ENCODE peak calls at places on chromosomes 11 and 22, in ten cellular contexts. S is fibroblast of the conjunctiva; X is Daoy; E is CD8-positive, alpha-beta memory T cell; D is activated effector memory CD4-positive, alpha-beta T cell treated with anti-CD3 and anti-CD28 coated beads, Interleukin-2, amount 50 U/mL, for 16 hours; T is NCI-H345; Q is GM06990; H is amniotic stem cell; Z is frontal cortex; V is neuronal stem cell. N is an unnamed sample.

GRCh38 chr11:126140932-126141291 is 70.5 kb downstream of the RPUSD4 start:
- DNase-seq in S (no peak), X (peak), E (no peak), D (no peak), T (peak), Q (no peak), H (no peak), Z (peak), V (no peak), N (peak)

GRCh38 chr11:114197799-114198500 is 98.2 kb upstream of the NNMT start:
- DNase-seq in S (peak), X (peak), E (no peak), D (no peak), T (no peak), Q (no peak), H (no peak), Z (peak), V (no peak), N (peak)

GRCh38 chr11:86977441-86978050 is 22.4 kb upstream of the FZD4 start:
- DNase-seq in S (no peak), X (no peak), E (no peak), D (no peak), T (no peak), Q (no peak), H (no peak), Z (no peak), V (no peak), N (no peak)

GRCh38 chr11:44607324-44607962 is 42.0 kb downstream of the CD82 start:
- DNase-seq in S (no peak), X (peak), E (no peak), D (peak), T (no peak), Q (no peak), H (no peak), Z (no peak), V (no peak), N (no peak)

GRCh38 chr11:42315846-42316245 is 856.4 kb upstream of the LRRC4C start:
- DNase-seq in S (no peak), X (no peak), E (no peak), D (no peak), T (no peak), Q (no peak), H (no peak), Z (no peak), V (no peak), N (no peak)

GRCh38 chr11:88169481-88169880 is 5.8 kb downstream of the RAB38 start:
- DNase-seq in S (no peak), X (no peak), E (no peak), D (no peak), T (no peak), Q (no peak), H (no peak), Z (no peak), V (no peak), N (no peak)

GRCh38 chr11:16081756-16082531 is 274.4 kb downstream of the SOX6 start:
- DNase-seq in S (no peak), X (no peak), E (no peak), D (no peak), T (no peak), Q (no peak), H (no peak), Z (no peak), V (no peak), N (no peak)

GRCh38 chr11:128613300-128613995 is 26.1 kb upstream of the ETS1 start:
- DNase-seq in S (no peak), X (no peak), E (no peak), D (no peak), T (no peak), Q (no peak), H (no peak), Z (no peak), V (no peak), N (no peak)

GRCh38 chr11:78221396-78222315 is 32.9 kb downstream of the USP35 start:
- DNase-seq in S (no peak), X (no peak), E (no peak), D (no peak), T (no peak), Q (no peak), H (no peak), Z (no peak), V (no peak), N (no peak)

GRCh38 chr11:82505384-82505783 is 228.3 kb downstream of the FAM181B start:
- DNase-seq in S (no peak), X (no peak), E (no peak), D (no peak), T (no peak), Q (no peak), H (no peak), Z (no peak), V (no peak), N (no peak)

GRCh38 chr11:129457321-129457720 is 81.7 kb downstream of the BARX2 start:
- DNase-seq in S (no peak), X (no peak), E (no peak), D (no peak), T (peak), Q (no peak), H (no peak), Z (no peak), V (no peak), N (no peak)

GRCh38 chr11:63534076-63534475 is 2.5 kb upstream of the PLAAT4 start:
- DNase-seq in S (no peak), X (no peak), E (no peak), D (no peak), T (no peak), Q (no peak), H (no peak), Z (no peak), V (no peak), N (no peak)

GRCh38 chr11:14331476-14332136 is 27.4 kb downstream of the RRAS2 start:
- DNase-seq in S (no peak), X (no peak), E (no peak), D (no peak), T (no peak), Q (no peak), H (no peak), Z (no peak), V (no peak), N (no peak)

GRCh38 chr11:112885744-112886706 is 75.2 kb upstream of the NCAM1 start:
- DNase-seq in S (no peak), X (no peak), E (no peak), D (no peak), T (no peak), Q (no peak), H (no peak), Z (no peak), V (no peak), N (no peak)

GRCh38 chr11:77186302-77186701 is 58.3 kb downstream of the MYO7A start:
- DNase-seq in S (no peak), X (no peak), E (no peak), D (no peak), T (no peak), Q (no peak), H (no peak), Z (no peak), V (no peak), N (no peak)

GRCh38 chr11:66600219-66600923 is 7.4 kb downstream of the CCS start:
- DNase-seq in S (no peak), X (no peak), E (no peak), D (no peak), T (no peak), Q (no peak), H (no peak), Z (no peak), V (no peak), N (no peak)

GRCh38 chr11:65353900-65354264 is 669 bp upstream of the TIGD3 start:
- DNase-seq in S (no peak), X (no peak), E (no peak), D (no peak), T (no peak), Q (no peak), H (no peak), Z (no peak), V (no peak), N (peak)

GRCh38 chr22:45263790-45264269 is 20.9 kb upstream of the UPK3A start:
- DNase-seq in S (peak), X (peak), E (no peak), D (no peak), T (no peak), Q (peak), H (peak), Z (peak), V (no peak), N (peak)

GRCh38 chr11:6817668-6818067 is 18.2 kb upstream of the OR6A2 start:
- DNase-seq in S (no peak), X (no peak), E (no peak), D (no peak), T (no peak), Q (no peak), H (no peak), Z (no peak), V (no peak), N (peak)

GRCh38 chr11:350723-351255 is 18.5 kb upstream of the B4GALNT4 start:
- DNase-seq in S (no peak), X (no peak), E (no peak), D (peak), T (no peak), Q (peak), H (no peak), Z (no peak), V (no peak), N (no peak)

GRCh38 chr11:126411971-126412381 is 56.5 kb downstream of the ST3GAL4 start:
- DNase-seq in S (no peak), X (no peak), E (no peak), D (no peak), T (no peak), Q (no peak), H (no peak), Z (no peak), V (no peak), N (no peak)

GRCh38 chr11:128831781-128832497 is 35.2 kb downstream of the KCNJ1 start:
- DNase-seq in S (no peak), X (peak), E (no peak), D (no peak), T (no peak), Q (no peak), H (no peak), Z (no peak), V (no peak), N (no peak)

GRCh38 chr11:65982824-65983588 is 19.0 kb downstream of the EIF1AD start:
- DNase-seq in S (no peak), X (no peak), E (no peak), D (no peak), T (no peak), Q (no peak), H (no peak), Z (no peak), V (no peak), N (no peak)

GRCh38 chr22:31120230-31120629 is 2.5 kb upstream of the INPP5J start:
- DNase-seq in S (no peak), X (no peak), E (no peak), D (no peak), T (no peak), Q (no peak), H (no peak), Z (no peak), V (no peak), N (no peak)

GRCh38 chr22:29520851-29521250 is 32.7 kb downstream of the THOC5 start:
- DNase-seq in S (no peak), X (peak), E (no peak), D (no peak), T (no peak), Q (no peak), H (peak), Z (no peak), V (no peak), N (no peak)

GRCh38 chr11:43947003-43947500 is 4.6 kb downstream of the C11orf96 start:
- DNase-seq in S (no peak), X (no peak), E (no peak), D (no peak), T (no peak), Q (no peak), H (no peak), Z (no peak), V (no peak), N (no peak)

GRCh38 chr11:92911478-92911877 is 58.0 kb upstream of the MTNR1B start:
- DNase-seq in S (no peak), X (no peak), E (no peak), D (no peak), T (peak), Q (no peak), H (no peak), Z (no peak), V (no peak), N (no peak)

GRCh38 chr11:27444801-27445215 is 27.8 kb downstream of the LGR4 start:
- DNase-seq in S (no peak), X (no peak), E (no peak), D (no peak), T (peak), Q (no peak), H (no peak), Z (no peak), V (peak), N (no peak)

GRCh38 chr11:46856605-46857339 is 10.7 kb upstream of the CKAP5 start:
- DNase-seq in S (no peak), X (no peak), E (no peak), D (no peak), T (no peak), Q (no peak), H (no peak), Z (no peak), V (no peak), N (no peak)

GRCh38 chr11:5096011-5096410 is 26.6 kb downstream of the OR52E1 start:
- DNase-seq in S (no peak), X (no peak), E (no peak), D (no peak), T (no peak), Q (no peak), H (no peak), Z (no peak), V (no peak), N (no peak)

GRCh38 chr22:47132428-47132825 is 370.0 kb downstream of the TBC1D22A start:
- DNase-seq in S (no peak), X (no peak), E (no peak), D (no peak), T (no peak), Q (no peak), H (no peak), Z (no peak), V (no peak), N (no peak)

GRCh38 chr11:15150507-15150906 is 35.8 kb downstream of the INSC start:
- DNase-seq in S (no peak), X (no peak), E (no peak), D (no peak), T (no peak), Q (no peak), H (no peak), Z (no peak), V (no peak), N (no peak)

GRCh38 chr11:113730887-113731726 is 25.0 kb upstream of the TMPRSS5 start:
- DNase-seq in S (peak), X (peak), E (no peak), D (no peak), T (peak), Q (no peak), H (peak), Z (peak), V (peak), N (peak)

GRCh38 chr22:49691256-49691655 is 136.4 kb downstream of the BRD1 start:
- DNase-seq in S (no peak), X (no peak), E (no peak), D (peak), T (no peak), Q (no peak), H (no peak), Z (no peak), V (no peak), N (no peak)

GRCh38 chr11:57781529-57781943 is 19.9 kb downstream of the CTNND1 start:
- DNase-seq in S (no peak), X (no peak), E (no peak), D (no peak), T (no peak), Q (no peak), H (no peak), Z (no peak), V (no peak), N (no peak)

GRCh38 chr11:27401280-27401679 is 38.3 kb upstream of the CCDC34 start:
- DNase-seq in S (no peak), X (no peak), E (no peak), D (no peak), T (no peak), Q (no peak), H (no peak), Z (no peak), V (no peak), N (no peak)

GRCh38 chr11:17607083-17607429 is 60.0 kb downstream of the OTOG start:
- DNase-seq in S (no peak), X (no peak), E (no peak), D (peak), T (no peak), Q (no peak), H (no peak), Z (no peak), V (no peak), N (no peak)

GRCh38 chr22:46054091-46054877 is 77.3 kb upstream of the WNT7B start:
- DNase-seq in S (peak), X (peak), E (peak), D (peak), T (no peak), Q (peak), H (no peak), Z (peak), V (no peak), N (no peak)